ENCODE peak calls at places on chromosomes 7 and 10, in ten cellular contexts. D, M, T, R, U, W, O, P, K and G are unnamed samples.
A peak's percentile ranks its signal among the peaks of the same experiment; 100 is the strongest.

GRCh38 chr10:7029672-7030071 is 381.2 kb downstream of the SFMBT2 start:
- DNase-seq in R (no peak), D (no peak), T (no peak), M (no peak), U (no peak), O (no peak), K (no peak), P (no peak), W (no peak), G (no peak)

GRCh38 chr7:5222861-5223411 is 32.9 kb downstream of the WIPI2 start:
- DNase-seq in M (no peak), W (no peak), R (no peak), K (peak; percentile 84), O (no peak), T (no peak), D (no peak), U (no peak), P (peak; percentile 86), G (no peak)

GRCh38 chr10:8048281-8049008 is 6.0 kb upstream of the GATA3 start:
- DNase-seq in U (no peak), M (no peak), D (no peak), W (no peak), R (no peak), O (peak; percentile 67), K (no peak), T (no peak), P (no peak), G (peak; percentile 68)

GRCh38 chr10:58341422-58341821 is 6.6 kb downstream of the UBE2D1 start:
- DNase-seq in T (no peak), O (no peak), K (no peak), U (no peak), M (no peak), R (no peak), W (no peak), P (no peak), D (no peak), G (no peak)

GRCh38 chr10:131211146-131211545 is 100.4 kb downstream of the TCERG1L start:
- DNase-seq in D (no peak), U (no peak), W (no peak), T (no peak), R (no peak), P (peak; percentile 57), M (no peak), K (peak; percentile 38), O (no peak), G (no peak)

GRCh38 chr7:458511-459245 is 61.0 kb downstream of the PDGFA start:
- DNase-seq in R (no peak), U (no peak), P (peak; percentile 49), M (no peak), T (no peak), W (no peak), O (no peak), K (peak; percentile 46), D (peak; percentile 5), G (no peak)

GRCh38 chr10:6065845-6066244 is 3.7 kb upstream of the IL2RA start:
- DNase-seq in W (no peak), R (no peak), U (no peak), T (no peak), M (peak; percentile 34), P (no peak), K (no peak), O (no peak), D (no peak), G (no peak)

GRCh38 chr7:13879994-13880686 is 109.3 kb downstream of the ETV1 start:
- DNase-seq in D (no peak), U (no peak), T (no peak), W (no peak), R (peak; percentile 40), O (no peak), M (peak; percentile 58), K (no peak), P (no peak), G (no peak)

GRCh38 chr7:155962191-155962967 is 150.1 kb upstream of the SHH start:
- DNase-seq in M (peak; percentile 52), P (no peak), T (no peak), O (no peak), D (no peak), R (peak; percentile 84), W (no peak), U (peak; percentile 52), K (no peak), G (no peak)

GRCh38 chr10:80462277-80462985 is 8.3 kb downstream of the TSPAN14 start:
- DNase-seq in K (no peak), D (no peak), M (peak; percentile 73), U (no peak), W (no peak), R (no peak), O (no peak), T (peak; percentile 46), P (no peak), G (no peak)

GRCh38 chr7:113370910-113371309 is 252.6 kb upstream of the SMIM30 start:
- DNase-seq in U (no peak), T (no peak), K (no peak), O (no peak), W (no peak), M (no peak), R (no peak), P (no peak), D (no peak), G (no peak)

GRCh38 chr7:50285259-50285658 is 19.3 kb upstream of the IKZF1 start:
- DNase-seq in U (no peak), O (no peak), M (no peak), R (no peak), T (no peak), W (no peak), D (no peak), K (no peak), P (no peak), G (no peak)

GRCh38 chr10:66215005-66215404 is 710.8 kb upstream of the LRRTM3 start:
- DNase-seq in O (no peak), D (peak; percentile 32), R (no peak), U (peak; percentile 0), T (no peak), M (no peak), W (no peak), K (no peak), P (no peak), G (no peak)
- TF ChIP-seq CTCF in O (peak; percentile 34), D (no peak), R (no peak), U (peak; percentile 6), T (no peak), M (peak; percentile 9), W (no peak), K (no peak), P (no peak), G (peak; percentile 33)

DNA sequence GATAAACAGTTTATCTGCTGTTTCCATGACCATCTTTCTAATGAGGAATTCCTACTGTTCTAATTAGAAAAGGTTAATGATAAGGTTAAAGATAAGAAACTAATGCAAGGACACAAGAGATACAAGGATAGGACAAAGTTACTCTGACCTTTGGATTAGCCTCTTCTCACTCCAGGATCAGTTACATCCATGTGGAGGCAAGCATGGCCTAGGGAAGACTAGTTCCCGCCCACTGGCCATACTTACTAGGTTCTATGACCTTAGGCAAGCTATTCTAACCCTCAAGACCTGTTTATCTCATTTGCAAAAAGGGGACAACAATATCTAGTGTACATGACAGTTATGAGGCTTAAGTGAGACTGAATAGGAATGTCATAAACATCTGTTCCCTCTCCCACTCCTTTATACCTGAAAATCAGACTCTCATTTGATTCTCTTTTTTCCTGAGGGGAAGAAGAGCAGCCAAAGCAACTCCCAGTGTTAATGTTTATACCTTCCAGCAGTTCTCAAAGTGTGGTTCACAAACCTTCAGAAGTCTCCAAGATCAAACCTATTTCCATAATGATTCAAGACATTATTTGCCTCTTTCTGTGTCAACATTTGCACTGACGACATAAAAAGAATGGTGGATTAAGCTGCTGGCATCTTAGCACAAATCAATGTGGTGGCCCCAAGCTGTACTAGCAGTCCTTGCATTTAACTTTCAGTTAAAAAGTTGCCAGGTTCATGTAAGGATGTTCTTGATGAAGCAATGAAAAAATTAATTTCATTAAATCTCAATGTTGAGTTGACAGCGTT is 71.9 kb downstream of the SRPK2 start:
- DNase-seq in D (no peak), W (no peak), R (no peak), O (no peak), M (no peak), K (no peak), T (no peak), U (no peak), P (no peak), G (no peak)
- TF ChIP-seq CTCF in D (no peak), W (no peak), R (no peak), O (no peak), M (no peak), K (no peak), T (no peak), U (no peak), P (no peak), G (no peak)

DNA sequence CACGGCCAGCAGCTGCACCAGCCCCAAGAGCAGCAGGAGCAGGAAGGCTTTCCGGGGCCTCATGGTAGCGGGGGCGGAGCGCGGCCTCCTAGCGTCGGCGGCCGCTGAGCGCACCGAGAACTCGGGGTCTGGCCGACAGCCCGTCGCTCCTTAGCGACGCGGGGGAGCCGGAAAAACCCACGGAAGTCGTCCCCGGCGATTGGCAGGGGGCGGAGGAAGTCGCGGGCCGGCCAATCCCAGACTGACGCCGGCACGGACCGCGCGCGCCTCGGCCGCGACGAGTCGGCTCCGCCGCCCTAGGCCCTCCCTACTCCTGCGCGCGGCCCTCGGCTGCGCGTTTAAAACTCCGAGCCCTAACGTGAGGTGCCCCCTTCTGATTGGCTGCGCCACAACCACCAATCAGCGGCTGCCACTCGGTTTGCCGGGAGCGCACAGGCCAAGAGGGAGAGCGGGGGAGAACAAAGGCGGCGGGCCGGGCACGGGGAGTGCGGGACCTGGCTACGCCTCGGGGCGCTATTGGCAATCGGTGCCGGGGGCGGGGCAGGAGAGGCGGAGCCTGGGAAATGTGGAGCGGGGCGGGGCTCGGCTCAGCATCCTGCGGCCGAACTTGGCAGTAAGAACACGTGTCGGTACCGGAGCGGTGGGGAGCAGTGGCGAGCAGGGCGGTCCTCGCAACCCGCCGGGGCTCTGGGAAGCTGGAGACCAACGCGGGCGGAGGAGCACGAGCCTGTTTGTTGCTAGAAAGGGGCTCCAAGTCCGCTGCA is at the start of gene PDIA4:
- DNase-seq in M (peak; percentile 99), R (peak; percentile 98), T (peak; percentile 99), P (peak; percentile 100), W (peak; percentile 98), U (peak; percentile 99), K (peak; percentile 100), D (peak; percentile 100), O (peak; percentile 100), G (peak; percentile 99)
- TF ChIP-seq CTCF in M (peak; percentile 17), R (no peak), T (no peak), P (no peak), W (no peak), U (no peak), K (peak; percentile 25), D (no peak), O (no peak), G (no peak)

DNA sequence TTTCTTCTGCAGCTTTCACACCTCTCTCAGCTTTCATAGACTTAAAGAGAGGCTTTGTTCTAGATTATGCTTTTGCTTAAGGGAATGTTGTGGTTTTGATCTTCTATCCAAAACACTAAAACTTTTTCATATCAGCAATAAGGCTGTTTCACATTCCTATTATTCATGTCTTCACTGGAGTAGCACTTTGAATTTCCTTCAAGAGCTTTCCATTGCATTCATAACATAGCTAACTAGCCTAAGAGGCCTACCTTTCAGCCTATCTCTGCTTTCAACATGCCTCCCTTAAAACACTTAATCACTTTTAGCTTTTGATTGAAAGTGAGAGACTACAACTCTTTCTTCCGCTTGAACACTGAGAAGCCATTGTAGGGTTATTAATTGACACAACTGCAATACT is 1117.0 kb upstream of the PHF14 start:
- DNase-seq in W (no peak), K (no peak), M (no peak), T (no peak), O (no peak), D (no peak), R (no peak), P (no peak), U (no peak), G (no peak)
- TF ChIP-seq CTCF in W (no peak), K (no peak), M (no peak), T (no peak), O (no peak), D (no peak), R (no peak), P (no peak), U (no peak), G (no peak)